ENCODE peak calls at places on chromosomes 13 and 19, in four cellular contexts. F is Panc1, C is K562, W is HCT116. U is an unnamed sample.

GRCh38 chr13:90800082-90800746 is 547.3 kb upstream of the MIR17HG start:
- ATAC-seq in F (no peak), C (no peak), W (no peak), U (no peak)

GRCh38 chr19:32599258-32599657 is 18.3 kb downstream of the PDCD5 start:
- ATAC-seq in C (no peak), F (no peak), W (no peak), U (no peak)

GRCh38 chr13:46149272-46150133 is 32.5 kb downstream of the LCP1 start:
- ATAC-seq in W (no peak), F (no peak), C (no peak), U (no peak)

GRCh38 chr19:13718733-13719132 is 45.6 kb upstream of the MRI1 start:
- ATAC-seq in W (no peak), F (peak; percentile 89), C (peak; percentile 33), U (no peak)

GRCh38 chr13:44894001-44894770 is 95.1 kb downstream of the NUFIP1 start:
- ATAC-seq in W (no peak), F (peak; percentile 42), C (no peak), U (no peak)

GRCh38 chr13:98875146-98875729 is 102.6 kb downstream of the DOCK9 start:
- ATAC-seq in W (no peak), F (no peak), C (no peak), U (no peak)

GRCh38 chr19:3370214-3370720 is 3.9 kb downstream of the NFIC start:
- ATAC-seq in C (no peak), W (no peak), F (no peak), U (no peak)

GRCh38 chr13:31909889-31910551 is 121.6 kb upstream of the FRY start:
- ATAC-seq in W (peak; percentile 75), F (no peak), C (peak; percentile 47), U (no peak)

GRCh38 chr13:59997976-59998375 is 165.8 kb downstream of the DIAPH3 start:
- ATAC-seq in C (no peak), W (no peak), F (no peak), U (no peak)

GRCh38 chr19:2957160-2957559 is 12.4 kb upstream of the ZNF77 start:
- ATAC-seq in F (no peak), C (no peak), W (no peak), U (no peak)

GRCh38 chr13:29336356-29336755 is 259.1 kb downstream of the SLC7A1 start:
- ATAC-seq in F (no peak), W (no peak), C (no peak), U (no peak)

GRCh38 chr13:91100944-91101343 is 246.5 kb upstream of the MIR17HG start:
- ATAC-seq in C (no peak), W (no peak), F (no peak), U (no peak)

GRCh38 chr13:32297206-32297605 is 18.0 kb downstream of the ZAR1L start:
- ATAC-seq in F (no peak), C (no peak), W (no peak), U (no peak)

GRCh38 chr19:40136818-40137217 is 46.1 kb upstream of the ZNF780A start:
- ATAC-seq in W (no peak), C (no peak), F (peak; percentile 44), U (no peak)

GRCh38 chr19:18156841-18157464 is 4.0 kb downstream of the PIK3R2 start:
- ATAC-seq in F (peak; percentile 8), C (peak; percentile 60), W (no peak), U (peak; percentile 17)

GRCh38 chr13:75391432-75392100 is 90.4 kb downstream of the TBC1D4 start:
- ATAC-seq in C (peak; percentile 63), F (no peak), W (no peak), U (no peak)

GRCh38 chr19:41564515-41565383 is 11.2 kb upstream of the CEACAM21 start:
- ATAC-seq in F (no peak), C (no peak), W (no peak), U (no peak)

GRCh38 chr13:104586010-104586746 is 1520.0 kb upstream of the SLC10A2 start:
- ATAC-seq in W (no peak), C (no peak), F (peak; percentile 51), U (no peak)

GRCh38 chr19:47247308-47247990 is 8.9 kb upstream of the CCDC9 start:
- ATAC-seq in C (peak; percentile 18), F (no peak), W (peak; percentile 41), U (no peak)

GRCh38 chr19:29624489-29625210 is 18.6 kb downstream of the POP4 start:
- ATAC-seq in C (peak; percentile 5), W (peak; percentile 67), F (no peak), U (no peak)

GRCh38 chr19:41373993-41374392 is 2.3 kb upstream of the TMEM91 start:
- ATAC-seq in W (no peak), C (no peak), F (peak; percentile 26), U (peak; percentile 74)

GRCh38 chr13:63088226-63088625 is 1672.6 kb upstream of the PCDH20 start:
- ATAC-seq in W (no peak), F (no peak), C (no peak), U (no peak)

GRCh38 chr13:46639033-46639981 is 86.3 kb downstream of the LRCH1 start:
- ATAC-seq in C (no peak), F (no peak), W (no peak), U (no peak)

GRCh38 chr13:79346300-79346914 is 59.6 kb downstream of the RBM26 start:
- ATAC-seq in C (no peak), F (no peak), W (no peak), U (no peak)

GRCh38 chr13:46184277-46184699 is 2.3 kb upstream of the LCP1 start:
- ATAC-seq in W (peak; percentile 98), C (peak; percentile 66), F (no peak), U (no peak)

GRCh38 chr13:110275931-110276552 is 30.9 kb downstream of the COL4A1 start:
- ATAC-seq in W (no peak), C (no peak), F (no peak), U (peak; percentile 53)

GRCh38 chr13:99859178-99860177 is 112.1 kb downstream of the ZIC5 start:
- ATAC-seq in W (no peak), C (no peak), F (no peak), U (no peak)

GRCh38 chr19:5881543-5882299 is 11.4 kb upstream of the FUT5 start:
- ATAC-seq in W (no peak), F (no peak), C (no peak), U (no peak)

GRCh38 chr13:108629353-108629752 is at the start of gene MYO16:
- ATAC-seq in F (no peak), W (no peak), C (no peak), U (no peak)

GRCh38 chr19:19039901-19040300 is 6.5 kb downstream of the ARMC6 start:
- ATAC-seq in C (no peak), W (no peak), F (no peak), U (no peak)

GRCh38 chr19:13060964-13061927 is 41.4 kb downstream of the LYL1 start:
- ATAC-seq in C (peak; percentile 98), W (peak; percentile 86), F (peak; percentile 79), U (peak; percentile 80)

DNA sequence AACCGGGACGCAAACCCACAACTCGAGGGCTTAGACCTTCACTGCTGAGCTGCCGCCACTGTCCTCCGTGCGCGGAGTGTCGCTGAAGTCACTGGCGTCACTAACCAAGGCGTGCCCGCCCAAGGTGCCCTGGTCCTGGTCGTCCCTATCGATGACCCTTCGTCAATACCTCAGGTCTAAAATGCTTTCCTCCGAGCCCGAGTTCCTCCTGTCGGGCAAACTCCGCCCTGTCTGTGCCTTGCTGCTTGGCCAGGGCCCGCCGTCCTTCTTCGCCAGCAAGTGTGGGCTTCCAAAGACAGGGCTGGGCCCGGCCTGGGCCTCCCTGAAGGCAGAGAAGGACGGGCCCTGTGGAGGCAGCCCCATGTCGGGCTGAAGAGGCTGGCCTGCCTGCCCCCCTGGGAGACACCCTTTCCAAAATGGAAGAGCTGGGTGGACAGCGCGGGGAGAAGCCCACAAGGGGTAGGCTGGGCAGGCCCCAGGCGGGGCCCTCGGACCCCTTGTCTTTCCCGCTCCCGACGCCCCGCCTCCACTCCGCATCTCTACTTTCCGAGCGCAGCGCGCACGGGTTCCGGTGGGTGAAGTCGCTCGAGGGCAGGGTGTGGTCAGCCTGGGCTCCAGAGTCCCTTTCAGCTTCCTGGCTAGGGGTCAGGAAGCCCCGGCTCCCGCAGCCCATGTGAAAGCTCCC is 13.4 kb downstream of the RB1 start:
- ATAC-seq in C (no peak), F (no peak), W (no peak), U (peak; percentile 28)
- TF ChIP-seq POLR2AphosphoS5 in C (no peak), F (no peak), W (no peak), U (no peak)

GRCh38 chr13:35826626-35827254 is 304.4 kb downstream of the DCLK1 start:
- ATAC-seq in W (peak; percentile 74), F (no peak), C (peak; percentile 79), U (no peak)

GRCh38 chr13:35832551-35832950 is 298.6 kb downstream of the DCLK1 start:
- ATAC-seq in C (no peak), W (no peak), F (no peak), U (no peak)

GRCh38 chr13:35833571-35834305 is 297.4 kb downstream of the DCLK1 start:
- ATAC-seq in W (no peak), F (no peak), C (no peak), U (no peak)

GRCh38 chr13:35833031-35833430 is 298.2 kb downstream of the DCLK1 start:
- ATAC-seq in C (no peak), W (no peak), F (no peak), U (no peak)

GRCh38 chr13:35830850-35831450 is 300.2 kb downstream of the DCLK1 start:
- ATAC-seq in F (no peak), W (no peak), C (no peak), U (no peak)
- TF ChIP-seq POLR2AphosphoS5 in F (no peak), W (no peak), C (no peak), U (no peak)

GRCh38 chr19:16876904-16877361 is 11.9 kb upstream of the F2RL3 start:
- ATAC-seq in F (no peak), W (no peak), C (no peak), U (peak; percentile 43)
- TF ChIP-seq POLR2AphosphoS5 in F (no peak), W (no peak), C (no peak), U (peak; percentile 10)

DNA sequence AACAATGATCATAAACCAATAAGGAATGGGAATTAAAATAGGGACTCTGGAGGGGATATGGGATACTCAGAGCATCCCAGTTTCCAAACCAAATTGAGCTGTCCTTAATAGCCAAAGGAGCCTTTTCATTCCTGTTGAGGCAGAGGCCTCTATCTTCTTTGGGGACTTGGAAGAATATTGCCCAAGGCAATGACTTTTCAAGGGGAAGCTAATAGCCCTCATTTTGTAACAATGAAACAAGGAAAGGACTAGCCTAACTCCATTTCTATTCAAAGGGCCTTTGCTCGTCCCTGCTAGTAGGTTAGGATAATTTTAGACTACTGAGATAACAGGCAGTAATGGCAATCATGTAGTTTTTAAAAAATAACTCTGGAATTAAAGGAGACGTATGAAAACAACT is 789.8 kb upstream of the SLITRK5 start:
- ATAC-seq in F (no peak), C (no peak), W (no peak), U (no peak)
- TF ChIP-seq POLR2AphosphoS5 in F (no peak), C (no peak), W (no peak), U (no peak)

GRCh38 chr19:1845642-1846041 is 2.6 kb downstream of the REXO1 start:
- ATAC-seq in F (no peak), W (no peak), C (no peak), U (no peak)
- TF ChIP-seq POLR2AphosphoS5 in F (no peak), W (no peak), C (no peak), U (no peak)

DNA sequence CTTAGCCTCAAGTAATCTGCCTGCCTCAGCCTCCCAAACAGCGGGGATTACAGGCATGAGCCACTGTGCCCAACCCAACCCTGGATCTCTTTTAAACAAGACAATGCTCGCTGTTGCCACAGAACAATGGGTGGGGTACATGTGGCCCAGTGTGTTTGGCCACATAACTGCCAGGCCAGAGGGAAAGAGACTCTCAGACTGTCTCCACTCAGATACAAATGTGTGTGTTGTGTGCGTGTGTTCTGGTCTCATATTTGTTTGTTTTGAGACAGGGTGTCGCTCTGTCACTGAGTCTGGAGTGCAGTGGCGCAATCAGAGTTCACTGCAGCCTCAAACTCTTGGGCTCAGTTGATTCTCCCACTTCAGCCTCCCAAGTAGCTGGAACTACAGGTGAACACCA is 25.8 kb downstream of the LDLR start:
- ATAC-seq in C (no peak), W (no peak), F (no peak), U (no peak)
- TF ChIP-seq POLR2AphosphoS5 in C (peak; percentile 34), W (no peak), F (no peak), U (no peak)

U was measured in gastroesophageal sphincter.